ENCODE peak calls at places on chromosome 10, in four cellular contexts. B is colonic mucosa, U is cardiac muscle cell, O is suprapubic skin. J is an unnamed sample.

GRCh38 chr10:96511044-96511945 is 2.4 kb downstream of the TLL2 start:
- DNase-seq in B (peak), U (peak), O (no peak), J (no peak)

GRCh38 chr10:8331387-8331786 is 276.9 kb downstream of the GATA3 start:
- DNase-seq in B (no peak), U (no peak), O (no peak), J (no peak)

GRCh38 chr10:125868372-125868975 is 12.6 kb downstream of the DHX32 start:
- DNase-seq in B (no peak), U (peak), O (no peak), J (peak)

GRCh38 chr10:128440513-128441160 is 314.4 kb upstream of the MKI67 start:
- DNase-seq in B (no peak), U (peak), O (no peak), J (no peak)

GRCh38 chr10:89122431-89123066 is 84.6 kb downstream of the CH25H start:
- DNase-seq in B (no peak), U (no peak), O (no peak), J (no peak)

GRCh38 chr10:97228775-97229157 is 43.0 kb upstream of the SLIT1 start:
- DNase-seq in B (no peak), U (no peak), O (no peak), J (no peak)

GRCh38 chr10:89633484-89633883 is 11.6 kb downstream of the PANK1 start:
- DNase-seq in B (no peak), U (no peak), O (no peak), J (no peak)

GRCh38 chr10:88152720-88153119 is 289.3 kb downstream of the PTEN start:
- DNase-seq in B (no peak), U (no peak), O (peak), J (no peak)

GRCh38 chr10:68508090-68508489 is 19.2 kb downstream of the SLC25A16 start:
- DNase-seq in B (no peak), U (no peak), O (no peak), J (peak)

GRCh38 chr10:46308113-46308415 is 21.3 kb downstream of the ANTXRL start:
- DNase-seq in B (no peak), U (no peak), O (no peak), J (no peak)

GRCh38 chr10:15290150-15290549 is 80.9 kb downstream of the FAM171A1 start:
- DNase-seq in B (no peak), U (no peak), O (no peak), J (no peak)

GRCh38 chr10:101778781-101779543 is 3.0 kb upstream of the FGF8 start:
- DNase-seq in B (peak), U (peak), O (peak), J (no peak)

GRCh38 chr10:57925045-57925444 is 342.6 kb downstream of the IPMK start:
- DNase-seq in B (peak), U (no peak), O (no peak), J (peak)

GRCh38 chr10:125929613-125930012 is 33.2 kb downstream of the FANK1 start:
- DNase-seq in B (no peak), U (no peak), O (no peak), J (no peak)

GRCh38 chr10:80896959-80897358 is 359.3 kb downstream of the SH2D4B start:
- DNase-seq in B (no peak), U (no peak), O (no peak), J (no peak)

GRCh38 chr10:123357363-123358075 is 203.3 kb downstream of the BUB3 start:
- DNase-seq in B (no peak), U (no peak), O (no peak), J (peak)

GRCh38 chr10:110138197-110138812 is 69.1 kb upstream of the MXI1 start:
- DNase-seq in B (no peak), U (peak), O (no peak), J (peak)

GRCh38 chr10:16809074-16809718 is 8.0 kb downstream of the RSU1 start:
- DNase-seq in B (peak), U (peak), O (no peak), J (no peak)

GRCh38 chr10:29448125-29448524 is 159.3 kb downstream of the LYZL1 start:
- DNase-seq in B (no peak), U (no peak), O (no peak), J (no peak)
- TF ChIP-seq CTCF in B (no peak), U (no peak), O (no peak), J (no peak)

GRCh38 chr10:84205853-84206513 is 11.6 kb downstream of the CDHR1 start:
- DNase-seq in B (no peak), U (no peak), O (no peak), J (no peak)

GRCh38 chr10:84202349-84202748 is 8.0 kb downstream of the CDHR1 start:
- DNase-seq in B (no peak), U (no peak), O (peak), J (no peak)

GRCh38 chr10:84205049-84205852 is 10.9 kb downstream of the CDHR1 start:
- DNase-seq in B (peak), U (peak), O (peak), J (peak)

GRCh38 chr10:84204610-84205009 is 10.3 kb downstream of the CDHR1 start:
- DNase-seq in B (no peak), U (no peak), O (peak), J (no peak)

GRCh38 chr10:84204122-84204521 is 9.8 kb downstream of the CDHR1 start:
- DNase-seq in B (no peak), U (no peak), O (no peak), J (no peak)
- H3K4me3 ChIP-seq in B (no peak), U (no peak), O (no peak), J (no peak)

GRCh38 chr10:127357265-127357664 is 160.9 kb upstream of the INSYN2A start:
- DNase-seq in B (no peak), U (peak), O (no peak), J (no peak)

GRCh38 chr10:127349737-127350136 is 153.3 kb upstream of the INSYN2A start:
- DNase-seq in B (no peak), U (peak), O (no peak), J (no peak)

GRCh38 chr10:127354255-127354654 is 157.9 kb upstream of the INSYN2A start:
- DNase-seq in B (no peak), U (no peak), O (no peak), J (no peak)

GRCh38 chr10:127353544-127353943 is 157.2 kb upstream of the INSYN2A start:
- DNase-seq in B (no peak), U (no peak), O (no peak), J (no peak)

GRCh38 chr10:127354992-127355391 is 158.6 kb upstream of the INSYN2A start:
- DNase-seq in B (no peak), U (no peak), O (no peak), J (no peak)
- TF ChIP-seq CTCF in B (no peak), U (peak), O (no peak), J (no peak)

GRCh38 chr10:35420044-35420443 is 83.7 kb downstream of the CCNY start:
- DNase-seq in B (no peak), U (no peak), O (no peak), J (no peak)

GRCh38 chr10:35423505-35424306 is 87.4 kb downstream of the CCNY start:
- DNase-seq in B (no peak), U (no peak), O (no peak), J (no peak)

GRCh38 chr10:35420827-35421552 is 84.7 kb downstream of the CCNY start:
- DNase-seq in B (no peak), U (no peak), O (no peak), J (peak)

GRCh38 chr10:35422236-35422635 is 85.9 kb downstream of the CCNY start:
- DNase-seq in B (no peak), U (peak), O (no peak), J (no peak)

GRCh38 chr10:35421553-35422178 is 85.4 kb downstream of the CCNY start:
- DNase-seq in B (no peak), U (no peak), O (no peak), J (no peak)
- H3K4me3 ChIP-seq in B (no peak), U (no peak), O (no peak), J (no peak)

DNA sequence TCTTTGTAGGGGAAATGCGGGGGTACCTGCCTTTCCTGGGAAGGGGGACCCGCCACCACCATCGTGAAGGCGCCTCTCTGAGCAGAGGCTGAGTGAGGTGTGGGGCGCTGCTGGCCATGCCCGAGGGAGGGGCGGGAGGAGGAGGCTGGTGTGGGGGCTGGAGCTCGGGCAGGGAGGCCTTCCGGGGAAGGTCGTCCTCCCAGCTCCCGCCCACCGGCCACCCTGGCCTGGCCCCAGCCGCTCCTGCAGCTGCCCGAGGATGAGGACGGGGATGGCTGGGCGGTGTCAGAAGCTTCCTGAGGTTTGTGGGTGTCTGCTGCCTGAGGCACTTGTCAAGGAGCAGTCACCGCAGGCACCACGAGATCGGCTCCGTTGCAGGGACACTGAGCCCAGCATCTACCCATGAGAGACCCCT is 11.4 kb downstream of the PWWP2B start:
- DNase-seq in B (peak), U (no peak), O (no peak), J (no peak)
- TF ChIP-seq CTCF in B (no peak), U (no peak), O (no peak), J (no peak)

DNA sequence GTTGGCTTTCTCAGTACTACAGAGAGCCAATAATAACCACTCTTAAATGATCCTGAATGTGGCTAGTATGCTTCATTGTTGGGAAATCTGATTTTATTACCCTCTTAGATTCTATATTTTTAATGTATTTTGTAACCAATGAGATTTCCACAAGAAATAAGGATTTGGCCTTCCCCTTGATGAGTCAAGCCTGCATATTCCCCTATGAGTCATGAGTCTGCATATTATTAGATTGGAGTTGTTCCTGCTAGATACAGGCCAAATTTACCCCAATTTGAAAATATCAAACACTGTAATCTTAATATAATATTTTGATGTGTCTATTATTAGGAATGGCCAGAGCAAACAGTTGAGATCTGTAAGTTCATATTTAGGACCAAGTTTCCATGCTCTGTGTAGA is 793.3 kb downstream of the NRG3 start:
- DNase-seq in B (no peak), U (no peak), O (no peak), J (no peak)
- H3K4me3 ChIP-seq in B (no peak), U (no peak), O (no peak), J (no peak)

GRCh38 chr10:79239275-79239779 is 107.9 kb upstream of the PPIF start:
- DNase-seq in B (peak), U (peak), O (peak), J (no peak)

GRCh38 chr10:79241990-79242619 is 105.2 kb upstream of the PPIF start:
- DNase-seq in B (peak), U (peak), O (peak), J (no peak)

GRCh38 chr10:79238606-79239005 is 108.7 kb upstream of the PPIF start:
- DNase-seq in B (no peak), U (no peak), O (no peak), J (no peak)

GRCh38 chr10:79241629-79241989 is 105.7 kb upstream of the PPIF start:
- DNase-seq in B (no peak), U (no peak), O (no peak), J (no peak)

DNA sequence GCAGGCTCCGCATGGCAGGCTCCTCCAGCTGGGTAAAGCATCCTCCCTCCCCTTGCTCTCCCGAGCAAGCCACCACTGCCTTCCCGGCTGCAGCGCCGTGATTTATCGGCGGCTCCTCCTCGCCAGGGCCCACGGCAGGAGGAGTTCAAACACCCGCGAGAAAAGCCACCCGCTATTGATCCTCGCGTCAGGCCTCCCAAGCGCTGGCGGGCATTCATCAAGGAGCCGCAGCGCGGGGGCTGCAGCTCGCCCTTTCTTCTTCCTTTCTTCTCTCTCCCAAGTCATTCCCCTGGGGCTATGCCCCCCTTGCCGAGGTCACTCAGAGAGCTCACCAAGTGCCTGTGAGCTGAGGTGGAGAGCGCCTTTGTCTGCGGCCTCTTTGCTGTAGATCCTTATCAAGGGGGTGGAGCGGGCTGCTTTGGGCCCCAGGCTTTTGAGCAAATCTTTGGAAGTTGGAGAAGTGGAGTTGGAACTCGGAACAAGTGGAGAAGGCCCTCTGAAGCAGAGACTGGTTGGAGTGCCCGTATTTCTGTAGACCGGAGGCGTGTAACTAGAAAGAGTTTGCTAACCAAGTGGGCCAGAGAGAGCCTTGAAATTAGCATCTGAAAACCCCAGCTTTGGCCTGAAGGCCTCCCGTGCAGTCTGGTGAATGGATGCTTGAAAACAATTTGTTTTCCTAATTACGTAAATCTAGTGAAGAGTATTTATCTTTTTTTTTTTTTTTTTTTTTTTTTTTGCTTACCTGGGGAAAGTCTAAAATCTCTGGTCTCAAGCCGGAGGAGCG is 107.1 kb upstream of the PPIF start:
- DNase-seq in B (no peak), U (peak), O (no peak), J (no peak)
- TF ChIP-seq CTCF in B (no peak), U (no peak), O (no peak), J (no peak)